ENCODE peak calls at places on chromosomes 4 and X, in seven cellular contexts. W is kidney, C is fibroblast of lung, H is right cardiac atrium, N is endothelial cell of umbilical vein, A is neuronal stem cell, Q is cardiac muscle cell. L is an unnamed sample.

GRCh38 chr4:185318679-185319078 is 77.0 kb downstream of the LRP2BP start:
- DNase-seq in C (peak; percentile 37), A (no peak), N (peak; percentile 62), W (no peak), H (no peak), Q (peak; percentile 12), L (no peak)

GRCh38 chr4:14824189-14824588 is 178.1 kb upstream of the CPEB2 start:
- DNase-seq in W (no peak), A (no peak), C (no peak), N (no peak), Q (no peak), H (no peak), L (no peak)

GRCh38 chr4:9704551-9705332 is 76.7 kb upstream of the DRD5 start:
- DNase-seq in H (no peak), Q (no peak), W (no peak), N (no peak), C (no peak), A (no peak), L (no peak)

GRCh38 chr4:112516076-112516385 is at the start of gene NEUROG2:
- DNase-seq in N (no peak), A (no peak), Q (no peak), H (no peak), W (no peak), C (no peak), L (no peak)

GRCh38 chrX:40095588-40096394 is 2.0 kb downstream of the BCOR start:
- DNase-seq in A (no peak), H (peak; percentile 36), Q (peak; percentile 45), N (peak; percentile 34), W (peak; percentile 74), C (no peak), L (no peak)

GRCh38 chrX:44157858-44158257 is 184.7 kb upstream of the NDP start:
- DNase-seq in N (no peak), H (no peak), C (peak; percentile 65), A (no peak), W (no peak), Q (no peak), L (no peak)

GRCh38 chr4:26235500-26235899 is 85.3 kb upstream of the RBPJ start:
- DNase-seq in Q (peak; percentile 72), C (peak; percentile 47), N (no peak), W (no peak), A (no peak), H (peak; percentile 71), L (no peak)

GRCh38 chr4:78552398-78553396 is 1.1 kb downstream of the ANXA3 start:
- DNase-seq in C (peak; percentile 78), H (no peak), A (no peak), Q (peak; percentile 42), W (no peak), N (peak; percentile 76), L (no peak)

GRCh38 chr4:4308800-4309441 is 18.9 kb downstream of the ZBTB49 start:
- DNase-seq in W (no peak), C (peak; percentile 79), Q (no peak), A (no peak), N (no peak), H (no peak), L (no peak)

GRCh38 chr4:41301137-41301536 is 44.4 kb downstream of the UCHL1 start:
- DNase-seq in W (no peak), C (no peak), N (no peak), A (no peak), H (no peak), Q (no peak), L (no peak)

GRCh38 chr4:153232768-153233167 is 28.5 kb downstream of the TRIM2 start:
- DNase-seq in N (no peak), H (peak; percentile 37), A (no peak), Q (no peak), W (no peak), C (no peak), L (no peak)

GRCh38 chr4:169342906-169343560 is 72.3 kb upstream of the SH3RF1 start:
- DNase-seq in A (no peak), Q (no peak), H (no peak), W (no peak), C (peak; percentile 65), N (no peak), L (no peak)

GRCh38 chr4:14178421-14178820 is 550.9 kb upstream of the BOD1L1 start:
- DNase-seq in C (peak; percentile 38), Q (peak; percentile 63), W (no peak), H (no peak), A (no peak), N (peak; percentile 62), L (no peak)

GRCh38 chrX:14529288-14529989 is at the start of gene GLRA2:
- DNase-seq in W (no peak), A (peak; percentile 69), C (peak; percentile 5), H (no peak), Q (peak; percentile 6), N (no peak), L (no peak)

GRCh38 chr4:182015893-182016292 is 227.3 kb upstream of the TENM3 start:
- DNase-seq in Q (no peak), W (no peak), C (peak; percentile 88), N (no peak), A (no peak), H (no peak), L (no peak)

GRCh38 chr4:10237131-10237530 is 120.5 kb upstream of the WDR1 start:
- DNase-seq in N (no peak), A (no peak), H (no peak), W (no peak), C (no peak), Q (no peak), L (no peak)

GRCh38 chr4:24889991-24890390 is 22.9 kb downstream of the CCDC149 start:
- DNase-seq in H (no peak), N (no peak), W (no peak), A (no peak), Q (no peak), C (no peak), L (no peak)

DNA sequence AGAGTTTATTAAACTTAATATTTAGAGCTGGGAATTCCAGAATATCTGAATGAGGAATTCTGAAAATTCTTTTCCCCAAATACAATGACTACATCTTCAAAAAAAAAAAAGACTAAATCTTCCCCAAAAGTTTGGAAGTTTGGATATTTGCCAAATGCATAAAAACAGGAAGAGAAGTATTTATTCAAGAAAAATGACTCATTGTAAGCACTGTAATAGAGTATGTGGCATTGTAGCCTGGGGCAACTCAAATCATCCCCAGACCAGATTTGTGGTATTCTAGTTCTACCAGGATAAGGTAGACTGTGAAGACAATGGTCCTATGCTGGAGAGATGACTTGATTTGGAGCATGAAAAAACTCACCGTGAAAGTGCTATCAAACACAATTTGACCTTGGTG is 78.5 kb upstream of the PDHA2 start:
- DNase-seq in C (peak; percentile 65), N (peak; percentile 81), W (no peak), Q (peak; percentile 70), A (no peak), H (no peak), L (no peak)
- H3K9me3 ChIP-seq in C (no peaks in the 10 kb centered on the region), N (no peaks in the 10 kb centered on the region), W (no peaks in the 10 kb centered on the region), Q (no peaks in the 10 kb centered on the region), A (no peaks in the 10 kb centered on the region), H (no peaks in the 10 kb centered on the region), L (no peaks in the 10 kb centered on the region)

DNA sequence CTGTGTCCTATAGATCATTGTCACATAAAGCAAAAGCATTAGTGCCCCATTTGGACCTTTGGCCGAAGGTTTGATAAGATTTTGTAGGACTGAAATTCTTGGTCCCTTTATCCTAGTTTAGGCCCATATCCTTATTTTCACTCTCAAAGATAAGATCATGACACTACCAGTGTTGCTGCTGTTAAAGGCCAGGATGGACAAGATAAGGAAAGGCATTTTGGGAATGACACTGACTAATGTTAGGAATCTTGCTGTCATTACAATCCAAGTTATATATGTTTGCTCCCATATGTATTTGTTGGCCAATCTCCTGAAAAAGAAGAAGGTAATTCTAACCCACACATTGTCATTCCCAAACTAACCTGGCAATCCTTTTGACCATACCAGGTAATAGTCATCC is 101.3 kb upstream of the VAMP7 start:
- DNase-seq in A (no peak), N (no peak), Q (no peak), H (no peak), W (no peak), C (no peak), L (no peak)
- H3K9me3 ChIP-seq in A (peaks cover 4% of the 10 kb centered on the region), N (no peaks in the 10 kb centered on the region), Q (no peaks in the 10 kb centered on the region), H (no peaks in the 10 kb centered on the region), W (no peaks in the 10 kb centered on the region), C (no peaks in the 10 kb centered on the region), L (no peaks in the 10 kb centered on the region)

GRCh38 chr4:1598206-1598605 is 85.9 kb downstream of the FAM53A start:
- DNase-seq in Q (no peak), H (peak; percentile 4), N (no peak), A (no peak), W (peak; percentile 65), C (no peak), L (no peak)
- H3K9me3 ChIP-seq in Q (no peaks in the 10 kb centered on the region), H (no peaks in the 10 kb centered on the region), N (no peaks in the 10 kb centered on the region), A (no peaks in the 10 kb centered on the region), W (no peaks in the 10 kb centered on the region), C (no peaks in the 10 kb centered on the region), L (no peaks in the 10 kb centered on the region)

GRCh38 chrX:53332204-53332603 is 50.8 kb upstream of the IQSEC2 start:
- DNase-seq in H (no peak), A (no peak), Q (no peak), N (no peak), W (no peak), C (no peak), L (no peak)

GRCh38 chrX:53333853-53334252 is 52.5 kb upstream of the IQSEC2 start:
- DNase-seq in H (no peak), N (no peak), A (no peak), W (no peak), Q (no peak), C (no peak), L (no peak)

GRCh38 chrX:53324803-53325202 is 43.4 kb upstream of the IQSEC2 start:
- DNase-seq in W (no peak), C (no peak), Q (no peak), A (no peak), N (no peak), H (no peak), L (no peak)

DNA sequence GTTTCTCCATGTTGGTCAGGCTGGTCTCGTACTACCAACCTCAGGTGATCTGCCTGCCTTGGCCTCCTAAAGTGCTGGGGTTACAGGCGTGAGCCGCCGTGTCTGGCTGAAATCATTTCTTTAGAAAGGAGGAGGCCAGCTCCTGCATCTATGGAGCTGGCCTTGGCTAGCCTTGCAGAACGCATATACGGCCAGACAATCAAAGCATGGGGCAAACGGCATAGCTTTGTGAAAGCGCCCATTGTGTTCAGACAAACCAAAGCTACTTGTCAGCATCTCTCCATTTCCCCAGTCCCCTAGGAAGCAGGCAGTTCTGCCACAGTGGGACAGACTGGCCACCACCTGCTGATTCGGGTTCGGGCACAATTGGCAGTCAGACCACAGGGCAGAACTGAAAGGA is 48.9 kb upstream of the IQSEC2 start:
- DNase-seq in H (no peak), W (no peak), A (no peak), Q (no peak), N (no peak), C (no peak), L (no peak)
- H3K9me3 ChIP-seq in H (no peaks in the 10 kb centered on the region), W (no peaks in the 10 kb centered on the region), A (no peaks in the 10 kb centered on the region), Q (no peaks in the 10 kb centered on the region), N (no peaks in the 10 kb centered on the region), C (no peaks in the 10 kb centered on the region), L (no peaks in the 10 kb centered on the region)

GRCh38 chrX:1053072-1053471 is 159.4 kb downstream of the CRLF2 start:
- DNase-seq in A (no peak), H (no peak), Q (no peak), N (no peak), C (no peak), W (no peak), L (no peak)

GRCh38 chrX:1051421-1051820 is 161.0 kb downstream of the CRLF2 start:
- DNase-seq in H (no peak), A (no peak), Q (no peak), W (no peak), C (no peak), N (no peak), L (no peak)

GRCh38 chrX:1052021-1052420 is 160.4 kb downstream of the CRLF2 start:
- DNase-seq in Q (no peak), N (no peak), A (no peak), W (no peak), H (no peak), C (no peak), L (no peak)
- H3K9me3 ChIP-seq in Q (no peaks in the 10 kb centered on the region), N (peaks cover 5% of the 10 kb centered on the region), A (peaks cover 8% of the 10 kb centered on the region), W (peaks cover 28% of the 10 kb centered on the region), H (no peaks in the 10 kb centered on the region), C (no peaks in the 10 kb centered on the region), L (peaks cover 7% of the 10 kb centered on the region)